ENCODE peak calls at places on chromosomes 4 and X, in five cellular contexts. Z is adrenal gland, X is mesenchymal stem cell, E is Karpas-422, B is MG63. R is an unnamed sample. For H3K27me3, the result is how much of the 10 kb centered on the place peaks cover.

GRCh38 chr4:168631241-168632151 is 134.6 kb downstream of the PALLD start:
- DNase-seq in X (peak), Z (peak), E (no peak), B (peak), R (peak)

GRCh38 chr4:38782452-38783108 is at the start of gene TLR10:
- DNase-seq in Z (peak), E (peak), B (no peak), X (peak), R (peak)

GRCh38 chr4:141425124-141425523 is 204.4 kb downstream of the ZNF330 start:
- DNase-seq in X (peak), B (no peak), Z (no peak), E (no peak), R (no peak)

GRCh38 chrX:107574054-107574683 is 54.1 kb upstream of the PRPS1 start:
- DNase-seq in B (peak), E (no peak), X (peak), Z (no peak), R (no peak)

GRCh38 chrX:6778547-6779231 is 243.8 kb upstream of the VCX3A start:
- DNase-seq in B (no peak), E (peak), Z (no peak), X (no peak), R (no peak)

GRCh38 chr4:185305979-185306442 is 89.7 kb downstream of the LRP2BP start:
- DNase-seq in X (peak), B (peak), E (no peak), Z (no peak), R (no peak)

GRCh38 chr4:56149601-56150000 is 200.9 kb downstream of the CEP135 start:
- DNase-seq in X (peak), E (no peak), B (no peak), Z (no peak), R (no peak)

GRCh38 chr4:137125011-137125410 is 407.3 kb downstream of the PCDH18 start:
- DNase-seq in Z (peak), E (no peak), B (peak), X (peak), R (no peak)

DNA sequence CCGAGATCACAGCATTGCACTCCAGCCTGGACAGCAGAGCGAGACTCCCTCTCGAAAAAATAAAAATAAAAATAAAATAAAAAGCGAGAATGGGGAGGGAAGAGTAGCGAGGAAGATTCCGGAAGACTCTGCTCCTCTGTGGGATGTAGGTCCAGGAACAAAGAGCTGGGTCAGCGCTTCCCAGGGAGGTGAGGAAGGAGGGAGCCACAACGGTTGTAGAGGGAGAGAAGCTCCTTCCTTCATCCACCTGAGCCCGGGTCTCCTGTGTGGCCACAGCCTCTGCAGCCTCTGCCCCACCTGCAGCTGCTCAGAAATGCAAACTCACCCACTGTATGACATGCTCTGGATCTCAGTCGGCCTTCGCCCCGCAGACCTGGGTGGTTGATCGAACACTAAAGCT is 3.8 kb upstream of the PPP2R3B start:
- DNase-seq in X (no peak), E (no peak), Z (no peak), B (no peak), R (no peak)
- H3K27me3 ChIP-seq in X (under half), E (under half), Z (under half), B (under half), R (under half)

GRCh38 chrX:88735835-88736234 is 11.2 kb upstream of the CPXCR1 start:
- DNase-seq in Z (no peak), B (no peak), E (no peak), X (no peak), R (no peak)
- H3K27me3 ChIP-seq in Z (under half), B (under half), E (under half), X (under half), R (under half)

GRCh38 chr4:1552451-1552850 is 131.7 kb downstream of the FAM53A start:
- DNase-seq in X (no peak), E (no peak), B (no peak), Z (no peak), R (no peak)

GRCh38 chr4:1556541-1557220 is 127.4 kb downstream of the FAM53A start:
- DNase-seq in E (no peak), B (no peak), X (no peak), Z (no peak), R (no peak)

GRCh38 chr4:1554876-1555265 is 129.2 kb downstream of the FAM53A start:
- DNase-seq in B (no peak), Z (no peak), X (no peak), E (no peak), R (peak)

GRCh38 chr4:1553365-1553764 is 130.7 kb downstream of the FAM53A start:
- DNase-seq in X (no peak), E (no peak), Z (no peak), B (no peak), R (no peak)

GRCh38 chr4:1554246-1554875 is 129.8 kb downstream of the FAM53A start:
- DNase-seq in B (no peak), E (no peak), Z (no peak), X (no peak), R (no peak)
- H3K27me3 ChIP-seq in B (under half), E (under half), Z (under half), X (half or more), R (under half)

DNA sequence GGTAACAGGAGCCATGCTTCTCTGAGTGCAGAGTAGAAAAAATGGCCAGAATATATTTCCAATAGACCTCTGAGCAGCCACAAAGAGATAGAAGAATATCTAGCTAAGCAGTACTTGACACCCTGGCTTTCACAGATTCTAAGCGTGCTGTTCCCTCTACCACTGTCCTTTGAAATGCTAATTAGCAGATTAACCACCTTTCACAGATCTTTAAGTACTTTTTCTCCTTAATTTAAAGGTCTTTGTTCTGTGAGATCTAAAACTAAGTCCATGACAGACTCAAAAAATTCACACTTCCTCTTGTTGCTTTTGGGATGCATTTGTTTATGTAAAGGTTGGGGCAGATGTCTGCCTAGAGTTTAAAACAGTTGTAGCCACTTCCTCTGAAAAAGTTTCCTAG is 28.3 kb upstream of the MAGEC2 start:
- DNase-seq in B (no peak), E (no peak), Z (no peak), X (no peak), R (no peak)
- H3K27me3 ChIP-seq in B (under half), E (under half), Z (under half), X (under half), R (under half)

DNA sequence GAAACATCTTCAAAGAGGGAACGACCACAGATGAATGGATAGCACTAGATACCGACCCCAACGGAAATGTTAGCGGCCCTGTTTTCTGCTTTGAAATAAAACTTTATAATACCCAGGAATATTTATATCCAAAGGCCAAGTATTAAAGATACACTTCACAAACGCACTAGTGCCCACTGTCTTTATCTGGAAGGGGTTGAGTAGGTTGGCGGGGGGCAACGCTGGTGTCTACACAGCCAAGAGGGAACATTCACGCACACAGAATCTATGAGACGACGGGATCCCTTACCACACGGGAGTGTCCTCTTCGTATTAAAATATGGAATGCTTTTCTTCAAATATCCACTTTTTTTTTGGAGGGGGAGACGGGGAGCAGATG is 3.3 kb downstream of the HAND2 start:
- DNase-seq in B (no peak), X (no peak), E (no peak), Z (no peak), R (no peak)
- H3K27me3 ChIP-seq in B (under half), X (under half), E (under half), Z (half or more), R (half or more)

R was measured in stomach.